ENCODE peak calls at places on chromosomes 2 and 18, in seven cellular contexts. One of them, this sample, is unnamed.

GRCh38 chr2:231611273-231612198 is 18.9 kb downstream of the TEX44 start:
- DNase-seq in cardiac fibroblast: peak
- DNase-seq in hypothalamus: peak
- DNase-seq in AG08395: peak
- DNase-seq in D341Med: peak
- DNase-seq in NCI-H1930: no peak
- DNase-seq in NT2/D1: peak
- DNase-seq in this sample: no peak

GRCh38 chr18:43129946-43130523 is 14.6 kb upstream of the RIT2 start:
- DNase-seq in NCI-H1930: no peak
- DNase-seq in NT2/D1: no peak
- DNase-seq in cardiac fibroblast: no peak
- DNase-seq in AG08395: peak
- DNase-seq in hypothalamus: no peak
- DNase-seq in D341Med: no peak
- DNase-seq in this sample: peak

GRCh38 chr2:235495373-235496238 is 1.8 kb downstream of the AGAP1 start:
- DNase-seq in cardiac fibroblast: no peak
- DNase-seq in hypothalamus: no peak
- DNase-seq in AG08395: no peak
- DNase-seq in NCI-H1930: no peak
- DNase-seq in NT2/D1: no peak
- DNase-seq in D341Med: no peak
- DNase-seq in this sample: no peak

GRCh38 chr2:174826051-174826450 is 61.8 kb upstream of the CHRNA1 start:
- DNase-seq in AG08395: no peak
- DNase-seq in hypothalamus: no peak
- DNase-seq in NCI-H1930: no peak
- DNase-seq in NT2/D1: no peak
- DNase-seq in D341Med: no peak
- DNase-seq in cardiac fibroblast: no peak
- DNase-seq in this sample: no peak

GRCh38 chr2:46716806-46717732 is 198.5 kb downstream of the MCFD2 start:
- DNase-seq in D341Med: no peak
- DNase-seq in NCI-H1930: no peak
- DNase-seq in NT2/D1: no peak
- DNase-seq in cardiac fibroblast: no peak
- DNase-seq in hypothalamus: no peak
- DNase-seq in AG08395: no peak
- DNase-seq in this sample: peak

GRCh38 chr18:62720048-62720447 is 4.7 kb downstream of the PHLPP1 start:
- DNase-seq in NT2/D1: no peak
- DNase-seq in NCI-H1930: no peak
- DNase-seq in cardiac fibroblast: no peak
- DNase-seq in hypothalamus: no peak
- DNase-seq in D341Med: no peak
- DNase-seq in AG08395: no peak
- DNase-seq in this sample: no peak

GRCh38 chr2:238339395-238339780 is 19.1 kb downstream of the TRAF3IP1 start:
- DNase-seq in AG08395: no peak
- DNase-seq in cardiac fibroblast: no peak
- DNase-seq in NCI-H1930: no peak
- DNase-seq in hypothalamus: no peak
- DNase-seq in NT2/D1: no peak
- DNase-seq in D341Med: no peak
- DNase-seq in this sample: no peak

GRCh38 chr2:240949791-240950705 is 43.9 kb downstream of the CROCC2 start:
- DNase-seq in cardiac fibroblast: no peak
- DNase-seq in NT2/D1: no peak
- DNase-seq in hypothalamus: no peak
- DNase-seq in NCI-H1930: no peak
- DNase-seq in D341Med: no peak
- DNase-seq in AG08395: no peak
- DNase-seq in this sample: no peak

GRCh38 chr2:144948205-144948855 is 428.4 kb upstream of the ZEB2 start:
- DNase-seq in NCI-H1930: no peak
- DNase-seq in AG08395: no peak
- DNase-seq in hypothalamus: no peak
- DNase-seq in D341Med: no peak
- DNase-seq in cardiac fibroblast: no peak
- DNase-seq in NT2/D1: no peak
- DNase-seq in this sample: no peak

GRCh38 chr2:133833746-133834145 is 265.5 kb upstream of the NCKAP5 start:
- DNase-seq in AG08395: no peak
- DNase-seq in NT2/D1: no peak
- DNase-seq in NCI-H1930: no peak
- DNase-seq in D341Med: no peak
- DNase-seq in cardiac fibroblast: no peak
- DNase-seq in hypothalamus: no peak
- DNase-seq in this sample: no peak

GRCh38 chr18:55982992-55983391 is 395.0 kb upstream of the TCF4 start:
- DNase-seq in hypothalamus: no peak
- DNase-seq in AG08395: peak
- DNase-seq in NT2/D1: peak
- DNase-seq in cardiac fibroblast: no peak
- DNase-seq in NCI-H1930: no peak
- DNase-seq in D341Med: no peak
- DNase-seq in this sample: no peak

GRCh38 chr2:233449921-233450853 is 95.9 kb downstream of the DGKD start:
- DNase-seq in AG08395: no peak
- DNase-seq in cardiac fibroblast: no peak
- DNase-seq in D341Med: no peak
- DNase-seq in hypothalamus: no peak
- DNase-seq in NCI-H1930: no peak
- DNase-seq in NT2/D1: no peak
- DNase-seq in this sample: no peak

GRCh38 chr2:237691200-237691907 is 64.0 kb downstream of the LRRFIP1 start:
- DNase-seq in NT2/D1: no peak
- DNase-seq in NCI-H1930: no peak
- DNase-seq in AG08395: no peak
- DNase-seq in D341Med: no peak
- DNase-seq in cardiac fibroblast: no peak
- DNase-seq in hypothalamus: no peak
- DNase-seq in this sample: no peak

GRCh38 chr2:135951071-135951583 is 34.3 kb downstream of the DARS1 start:
- DNase-seq in cardiac fibroblast: peak
- DNase-seq in D341Med: no peak
- DNase-seq in NT2/D1: no peak
- DNase-seq in hypothalamus: no peak
- DNase-seq in NCI-H1930: no peak
- DNase-seq in AG08395: no peak
- DNase-seq in this sample: peak

GRCh38 chr2:149924028-149924427 is 336.5 kb upstream of the MMADHC start:
- DNase-seq in NCI-H1930: no peak
- DNase-seq in D341Med: no peak
- DNase-seq in hypothalamus: no peak
- DNase-seq in cardiac fibroblast: no peak
- DNase-seq in AG08395: peak
- DNase-seq in NT2/D1: no peak
- DNase-seq in this sample: no peak

GRCh38 chr2:164655336-164655735 is 34.1 kb upstream of the GRB14 start:
- DNase-seq in NCI-H1930: no peak
- DNase-seq in hypothalamus: no peak
- DNase-seq in NT2/D1: no peak
- DNase-seq in D341Med: no peak
- DNase-seq in AG08395: no peak
- DNase-seq in cardiac fibroblast: no peak
- DNase-seq in this sample: no peak

GRCh38 chr2:70118798-70119454 is 31.6 kb downstream of the PCBP1 start:
- DNase-seq in NT2/D1: peak
- DNase-seq in D341Med: no peak
- DNase-seq in AG08395: no peak
- DNase-seq in cardiac fibroblast: peak
- DNase-seq in hypothalamus: peak
- DNase-seq in NCI-H1930: no peak
- DNase-seq in this sample: no peak

GRCh38 chr2:238439093-238439849 is 12.5 kb downstream of the ASB1 start:
- DNase-seq in D341Med: no peak
- DNase-seq in AG08395: peak
- DNase-seq in NT2/D1: no peak
- DNase-seq in NCI-H1930: no peak
- DNase-seq in cardiac fibroblast: peak
- DNase-seq in hypothalamus: peak
- DNase-seq in this sample: no peak

GRCh38 chr18:70154591-70155194 is 50.8 kb downstream of the RTTN start:
- DNase-seq in hypothalamus: no peak
- DNase-seq in NCI-H1930: no peak
- DNase-seq in AG08395: peak
- DNase-seq in D341Med: no peak
- DNase-seq in cardiac fibroblast: peak
- DNase-seq in NT2/D1: no peak
- DNase-seq in this sample: no peak

GRCh38 chr2:12321017-12321641 is 395.6 kb upstream of the TRIB2 start:
- DNase-seq in NCI-H1930: no peak
- DNase-seq in AG08395: peak
- DNase-seq in cardiac fibroblast: peak
- DNase-seq in D341Med: no peak
- DNase-seq in NT2/D1: no peak
- DNase-seq in hypothalamus: peak
- DNase-seq in this sample: no peak

GRCh38 chr2:106551466-106552130 is 64.4 kb downstream of the CD8B2 start:
- DNase-seq in AG08395: no peak
- DNase-seq in hypothalamus: no peak
- DNase-seq in D341Med: no peak
- DNase-seq in NCI-H1930: no peak
- DNase-seq in NT2/D1: no peak
- DNase-seq in cardiac fibroblast: no peak
- DNase-seq in this sample: no peak

GRCh38 chr2:111119004-111119846 is 1.5 kb upstream of the BCL2L11 start:
- DNase-seq in NT2/D1: no peak
- DNase-seq in AG08395: no peak
- DNase-seq in NCI-H1930: no peak
- DNase-seq in D341Med: no peak
- DNase-seq in cardiac fibroblast: no peak
- DNase-seq in hypothalamus: no peak
- DNase-seq in this sample: no peak

GRCh38 chr2:173652311-173652710 is 297.6 kb downstream of the CDCA7 start:
- DNase-seq in AG08395: peak
- DNase-seq in D341Med: no peak
- DNase-seq in NCI-H1930: no peak
- DNase-seq in NT2/D1: no peak
- DNase-seq in cardiac fibroblast: peak
- DNase-seq in hypothalamus: no peak
- DNase-seq in this sample: no peak

GRCh38 chr2:65710779-65711295 is 278.4 kb upstream of the SPRED2 start:
- DNase-seq in cardiac fibroblast: no peak
- DNase-seq in hypothalamus: no peak
- DNase-seq in NCI-H1930: no peak
- DNase-seq in NT2/D1: peak
- DNase-seq in D341Med: peak
- DNase-seq in AG08395: peak
- DNase-seq in this sample: no peak

GRCh38 chr2:63257473-63257872 is 206.8 kb downstream of the OTX1 start:
- DNase-seq in D341Med: no peak
- DNase-seq in hypothalamus: no peak
- DNase-seq in NT2/D1: no peak
- DNase-seq in NCI-H1930: no peak
- DNase-seq in cardiac fibroblast: no peak
- DNase-seq in AG08395: no peak
- DNase-seq in this sample: no peak

GRCh38 chr2:138744709-138745108 is 35.5 kb downstream of the NXPH2 start:
- DNase-seq in NCI-H1930: no peak
- DNase-seq in cardiac fibroblast: no peak
- DNase-seq in AG08395: no peak
- DNase-seq in D341Med: no peak
- DNase-seq in NT2/D1: no peak
- DNase-seq in hypothalamus: no peak
- DNase-seq in this sample: no peak

GRCh38 chr2:41194235-41194634 is 742.3 kb upstream of the SLC8A1 start:
- DNase-seq in hypothalamus: no peak
- DNase-seq in NCI-H1930: no peak
- DNase-seq in D341Med: peak
- DNase-seq in AG08395: no peak
- DNase-seq in NT2/D1: no peak
- DNase-seq in cardiac fibroblast: peak
- DNase-seq in this sample: no peak

GRCh38 chr18:55477537-55478300 is 110.3 kb downstream of the TCF4 start:
- DNase-seq in D341Med: no peak
- DNase-seq in AG08395: peak
- DNase-seq in NCI-H1930: no peak
- DNase-seq in cardiac fibroblast: peak
- DNase-seq in hypothalamus: no peak
- DNase-seq in NT2/D1: no peak
- DNase-seq in this sample: peak

GRCh38 chr18:62325806-62326645 is 916 bp downstream of the TNFRSF11A start:
- DNase-seq in NT2/D1: no peak
- DNase-seq in D341Med: peak
- DNase-seq in cardiac fibroblast: peak
- DNase-seq in NCI-H1930: no peak
- DNase-seq in AG08395: no peak
- DNase-seq in hypothalamus: no peak
- DNase-seq in this sample: peak

GRCh38 chr2:111662771-111663470 is 221.1 kb downstream of the ANAPC1 start:
- DNase-seq in AG08395: no peak
- DNase-seq in cardiac fibroblast: no peak
- DNase-seq in NT2/D1: no peak
- DNase-seq in D341Med: no peak
- DNase-seq in NCI-H1930: no peak
- DNase-seq in hypothalamus: no peak
- DNase-seq in this sample: no peak